ENCODE peak calls at places on chromosomes 2 and 18, in five cellular contexts. U, M, W, S and B are unnamed samples.

GRCh38 chr2:32591669-32592463 is 36.0 kb upstream of the TTC27 start:
- DNase-seq in M (peak; percentile 14), U (no peak), W (no peak), S (no peak), B (peak; percentile 9)

GRCh38 chr2:96523659-96524481 is 12.7 kb upstream of the ARID5A start:
- DNase-seq in S (no peak), W (no peak), U (no peak), M (no peak), B (no peak)

GRCh38 chr18:13397504-13398163 is 179.1 kb downstream of the LDLRAD4 start:
- DNase-seq in M (no peak), S (no peak), U (no peak), W (no peak), B (no peak)

GRCh38 chr18:58313491-58314032 is 269.5 kb downstream of the NEDD4L start:
- DNase-seq in S (peak; percentile 9), M (no peak), U (no peak), W (no peak), B (no peak)

GRCh38 chr2:112682101-112682500 is 36.4 kb downstream of the SLC20A1 start:
- DNase-seq in W (no peak), S (no peak), M (no peak), U (no peak), B (no peak)

GRCh38 chr18:12421732-12422131 is 14.0 kb downstream of the PRELID3A start:
- DNase-seq in U (no peak), S (no peak), M (no peak), W (no peak), B (no peak)

GRCh38 chr18:22432672-22433137 is 15.0 kb upstream of the CTAGE1 start:
- DNase-seq in S (no peak), M (peak; percentile 48), W (no peak), U (peak; percentile 30), B (no peak)

GRCh38 chr18:78144669-78145068 is 834.9 kb upstream of the SALL3 start:
- DNase-seq in M (no peak), W (no peak), S (no peak), U (no peak), B (no peak)

GRCh38 chr18:61683856-61684255 is 209.0 kb downstream of the RNF152 start:
- DNase-seq in U (no peak), W (no peak), S (no peak), M (no peak), B (no peak)

GRCh38 chr2:180497621-180498152 is 482.7 kb upstream of the UBE2E3 start:
- DNase-seq in U (no peak), S (no peak), W (no peak), M (no peak), B (no peak)

GRCh38 chr18:9137168-9138066 is 836 bp downstream of the ANKRD12 start:
- DNase-seq in S (peak; percentile 53), W (peak; percentile 90), U (peak; percentile 60), M (peak; percentile 86), B (no peak)

GRCh38 chr2:47173986-47174730 is 19.1 kb upstream of the STPG4 start:
- DNase-seq in U (no peak), W (no peak), S (no peak), M (no peak), B (no peak)

GRCh38 chr2:233208382-233209116 is 42.9 kb upstream of the ATG16L1 start:
- DNase-seq in M (peak; percentile 19), U (no peak), W (no peak), S (peak; percentile 59), B (no peak)

GRCh38 chr18:9348079-9348671 is 13.6 kb downstream of the TWSG1 start:
- DNase-seq in M (no peak), W (no peak), U (no peak), S (no peak), B (peak; percentile 60)

GRCh38 chr2:117359266-117359970 is 455.1 kb upstream of the DDX18 start:
- DNase-seq in M (no peak), S (no peak), W (no peak), U (no peak), B (no peak)

GRCh38 chr2:131156452-131157149 is 51.5 kb downstream of the PLEKHB2 start:
- DNase-seq in S (peak; percentile 37), U (no peak), W (peak; percentile 39), M (no peak), B (no peak)

GRCh38 chr2:229154381-229154780 is 116.7 kb downstream of the PID1 start:
- DNase-seq in W (no peak), S (no peak), M (no peak), U (no peak), B (no peak)

GRCh38 chr2:207716061-207716460 is 4.6 kb downstream of the CCNYL1 start:
- DNase-seq in S (no peak), W (no peak), U (no peak), M (no peak), B (no peak)

GRCh38 chr2:207710814-207711740 is at the start of gene CCNYL1:
- DNase-seq in W (peak; percentile 99), M (peak; percentile 98), S (peak; percentile 99), U (peak; percentile 99), B (peak; percentile 93)

GRCh38 chr2:207706936-207707860 is 4.2 kb upstream of the CCNYL1 start:
- DNase-seq in W (no peak), U (no peak), S (no peak), M (no peak), B (no peak)

DNA sequence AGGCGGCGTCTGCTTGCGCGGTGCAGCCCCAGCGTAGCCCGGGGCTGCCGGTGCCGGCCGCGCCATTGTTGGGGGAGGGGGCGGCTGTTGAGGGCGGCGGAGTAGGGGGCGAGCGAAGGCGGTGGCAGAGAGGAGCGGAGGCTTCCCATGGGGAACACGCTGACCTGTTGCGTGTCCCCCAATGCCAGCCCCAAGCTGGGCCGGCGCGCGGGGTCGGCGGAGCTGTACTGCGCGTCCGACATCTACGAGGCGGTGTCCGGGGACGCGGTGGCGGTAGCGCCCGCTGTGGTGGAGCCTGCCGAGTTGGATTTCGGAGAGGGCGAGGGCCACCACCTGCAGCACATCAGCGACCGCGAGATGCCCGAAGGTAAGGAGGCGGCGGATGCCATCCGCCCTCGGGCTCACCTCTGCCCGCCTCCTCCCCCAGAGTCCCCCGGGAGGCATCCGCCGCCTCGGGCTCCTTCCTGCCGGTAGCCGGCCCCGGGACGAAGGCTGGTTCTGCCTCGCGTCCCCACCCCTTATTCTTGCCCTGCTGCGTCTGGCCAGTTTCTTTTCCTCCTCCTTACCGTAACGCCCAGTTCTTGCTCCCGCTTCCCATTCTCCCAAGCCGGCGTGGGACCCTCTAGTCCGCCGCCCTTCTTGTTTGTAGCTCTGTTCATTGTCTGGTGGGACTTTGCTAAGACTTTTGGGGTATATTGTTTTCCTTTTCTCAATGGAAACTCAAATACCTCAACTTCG is 479 bp downstream of the CCNYL1 start:
- DNase-seq in S (no peak), U (peak; percentile 57), M (peak; percentile 25), W (peak; percentile 76), B (no peak)
- TF ChIP-seq FOXM1 in S (no peak), U (no peak), M (no peak), W (no peak), B (no peak)

DNA sequence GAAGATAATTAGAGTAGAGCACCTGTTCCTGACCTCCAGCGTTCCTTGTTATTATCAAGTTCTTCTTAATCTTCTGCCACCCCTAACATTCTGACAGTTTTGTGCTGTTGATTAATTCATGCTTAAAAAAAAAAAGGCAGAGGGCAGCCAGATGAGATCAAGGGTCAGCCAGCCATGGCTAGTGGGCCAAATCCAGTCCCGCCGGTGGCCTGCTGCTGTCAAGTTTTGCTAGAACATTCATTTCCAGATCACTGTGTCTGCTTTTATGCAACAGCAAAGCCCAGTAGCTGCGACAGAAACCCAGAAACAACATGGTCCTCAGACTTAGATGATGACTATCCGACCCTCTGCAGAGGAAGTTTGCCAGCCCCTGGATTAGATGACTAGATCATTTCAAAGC is 101.6 kb downstream of the RNF144A start:
- DNase-seq in M (no peak), W (peak; percentile 47), S (no peak), U (no peak), B (no peak)
- TF ChIP-seq FOXM1 in M (no peak), W (no peak), S (no peak), U (no peak), B (no peak)

GRCh38 chr2:226478121-226478809 is 321.4 kb downstream of the IRS1 start:
- DNase-seq in U (no peak), M (no peak), S (peak; percentile 89), W (no peak), B (no peak)

GRCh38 chr2:226475650-226476049 is 324.0 kb downstream of the IRS1 start:
- DNase-seq in S (no peak), U (no peak), M (no peak), W (no peak), B (no peak)

GRCh38 chr2:226477221-226478120 is 322.1 kb downstream of the IRS1 start:
- DNase-seq in U (no peak), S (no peak), M (no peak), W (no peak), B (no peak)

GRCh38 chr2:226471987-226472470 is 327.6 kb downstream of the IRS1 start:
- DNase-seq in S (no peak), U (no peak), W (no peak), M (no peak), B (no peak)

GRCh38 chr2:226474131-226474530 is 325.5 kb downstream of the IRS1 start:
- DNase-seq in W (no peak), S (no peak), M (no peak), U (no peak), B (no peak)
- TF ChIP-seq FOXM1 in W (no peak), S (no peak), M (no peak), U (no peak), B (no peak)

GRCh38 chr2:34403512-34403911 is 804.4 kb upstream of the FAM98A start:
- DNase-seq in W (no peak), U (no peak), M (no peak), S (no peak), B (no peak)

GRCh38 chr2:34408100-34408499 is 809.0 kb upstream of the FAM98A start:
- DNase-seq in U (no peak), W (no peak), S (no peak), M (no peak), B (no peak)
- TF ChIP-seq FOXM1 in U (no peak), W (no peak), S (no peak), M (no peak), B (no peak)